ENCODE peak calls at places on chromosomes 13 and 19, in ten cellular contexts. One of them, this sample, is unnamed.

GRCh38 chr13:94917814-94918213 is 205.5 kb upstream of the SOX21 start:
- DNase-seq in SK-N-SH: no peak
- DNase-seq in HCT116: no peak
- DNase-seq in K562: no peak
- DNase-seq in H1: no peak
- DNase-seq in WTC11: peak; percentile 23
- DNase-seq in GM12878: no peak
- DNase-seq in HepG2: no peak
- DNase-seq in endothelial cell of umbilical vein: peak; percentile 1
- DNase-seq in A549: no peak
- DNase-seq in this sample: peak; percentile 5

GRCh38 chr19:15404097-15404779 is 14.6 kb downstream of the AKAP8L start:
- DNase-seq in GM12878: no peak
- DNase-seq in H1: no peak
- DNase-seq in HCT116: no peak
- DNase-seq in HepG2: no peak
- DNase-seq in A549: no peak
- DNase-seq in WTC11: no peak
- DNase-seq in K562: no peak
- DNase-seq in SK-N-SH: no peak
- DNase-seq in endothelial cell of umbilical vein: no peak
- DNase-seq in this sample: no peak

GRCh38 chr13:25930655-25931054 is 121.2 kb downstream of the SHISA2 start:
- DNase-seq in H1: no peak
- DNase-seq in HepG2: no peak
- DNase-seq in SK-N-SH: peak; percentile 41
- DNase-seq in A549: no peak
- DNase-seq in HCT116: no peak
- DNase-seq in endothelial cell of umbilical vein: no peak
- DNase-seq in K562: no peak
- DNase-seq in WTC11: no peak
- DNase-seq in GM12878: no peak
- DNase-seq in this sample: no peak

GRCh38 chr19:15124572-15125231 is 17.5 kb downstream of the SYDE1 start:
- DNase-seq in HepG2: peak; percentile 50
- DNase-seq in SK-N-SH: peak; percentile 88
- DNase-seq in HCT116: no peak
- DNase-seq in A549: no peak
- DNase-seq in endothelial cell of umbilical vein: no peak
- DNase-seq in H1: no peak
- DNase-seq in WTC11: no peak
- DNase-seq in K562: no peak
- DNase-seq in GM12878: no peak
- DNase-seq in this sample: peak; percentile 15

GRCh38 chr19:400976-401835 is 7.7 kb downstream of the C2CD4C start:
- DNase-seq in H1: peak; percentile 41
- DNase-seq in GM12878: no peak
- DNase-seq in SK-N-SH: no peak
- DNase-seq in WTC11: no peak
- DNase-seq in A549: no peak
- DNase-seq in HepG2: no peak
- DNase-seq in HCT116: no peak
- DNase-seq in K562: no peak
- DNase-seq in endothelial cell of umbilical vein: no peak
- DNase-seq in this sample: no peak

GRCh38 chr19:754530-754929 is 3.6 kb downstream of the MISP start:
- DNase-seq in HepG2: no peak
- DNase-seq in SK-N-SH: no peak
- DNase-seq in WTC11: no peak
- DNase-seq in H1: no peak
- DNase-seq in endothelial cell of umbilical vein: no peak
- DNase-seq in GM12878: no peak
- DNase-seq in A549: no peak
- DNase-seq in K562: no peak
- DNase-seq in HCT116: no peak
- DNase-seq in this sample: no peak

GRCh38 chr19:40803857-40804782 is 5.1 kb downstream of the EGLN2 start:
- DNase-seq in H1: no peak
- DNase-seq in K562: peak; percentile 63
- DNase-seq in WTC11: no peak
- DNase-seq in HCT116: no peak
- DNase-seq in HepG2: peak; percentile 52
- DNase-seq in SK-N-SH: no peak
- DNase-seq in A549: no peak
- DNase-seq in GM12878: peak; percentile 57
- DNase-seq in endothelial cell of umbilical vein: no peak
- DNase-seq in this sample: peak; percentile 34

GRCh38 chr13:52001120-52001731 is 10.0 kb downstream of the ATP7B start:
- DNase-seq in SK-N-SH: peak; percentile 64
- DNase-seq in GM12878: no peak
- DNase-seq in H1: no peak
- DNase-seq in endothelial cell of umbilical vein: peak; percentile 38
- DNase-seq in K562: peak; percentile 49
- DNase-seq in HCT116: peak; percentile 32
- DNase-seq in WTC11: no peak
- DNase-seq in HepG2: peak; percentile 59
- DNase-seq in A549: peak; percentile 46
- DNase-seq in this sample: peak; percentile 70

GRCh38 chr13:85974604-85975366 is 175.6 kb upstream of the SLITRK6 start:
- DNase-seq in HepG2: no peak
- DNase-seq in H1: no peak
- DNase-seq in A549: no peak
- DNase-seq in HCT116: no peak
- DNase-seq in K562: no peak
- DNase-seq in WTC11: no peak
- DNase-seq in GM12878: no peak
- DNase-seq in endothelial cell of umbilical vein: no peak
- DNase-seq in SK-N-SH: no peak
- DNase-seq in this sample: no peak

GRCh38 chr13:85969331-85969730 is 170.1 kb upstream of the SLITRK6 start:
- DNase-seq in GM12878: no peak
- DNase-seq in WTC11: no peak
- DNase-seq in HepG2: no peak
- DNase-seq in H1: no peak
- DNase-seq in K562: no peak
- DNase-seq in SK-N-SH: no peak
- DNase-seq in endothelial cell of umbilical vein: no peak
- DNase-seq in HCT116: no peak
- DNase-seq in A549: no peak
- DNase-seq in this sample: no peak

GRCh38 chr13:85970727-85971126 is 171.5 kb upstream of the SLITRK6 start:
- DNase-seq in SK-N-SH: no peak
- DNase-seq in HCT116: no peak
- DNase-seq in GM12878: no peak
- DNase-seq in HepG2: no peak
- DNase-seq in H1: no peak
- DNase-seq in K562: no peak
- DNase-seq in A549: no peak
- DNase-seq in WTC11: no peak
- DNase-seq in endothelial cell of umbilical vein: no peak
- DNase-seq in this sample: no peak
- TF ChIP-seq CTCF in SK-N-SH: peak; percentile 47
- TF ChIP-seq CTCF in HCT116: no peak
- TF ChIP-seq CTCF in GM12878: no peak
- TF ChIP-seq CTCF in HepG2: no peak
- TF ChIP-seq CTCF in H1: no peak
- TF ChIP-seq CTCF in K562: no peak
- TF ChIP-seq CTCF in A549: peak; percentile 8
- TF ChIP-seq CTCF in WTC11: no peak
- TF ChIP-seq CTCF in endothelial cell of umbilical vein: no peak
- TF ChIP-seq CTCF in this sample: no peak

DNA sequence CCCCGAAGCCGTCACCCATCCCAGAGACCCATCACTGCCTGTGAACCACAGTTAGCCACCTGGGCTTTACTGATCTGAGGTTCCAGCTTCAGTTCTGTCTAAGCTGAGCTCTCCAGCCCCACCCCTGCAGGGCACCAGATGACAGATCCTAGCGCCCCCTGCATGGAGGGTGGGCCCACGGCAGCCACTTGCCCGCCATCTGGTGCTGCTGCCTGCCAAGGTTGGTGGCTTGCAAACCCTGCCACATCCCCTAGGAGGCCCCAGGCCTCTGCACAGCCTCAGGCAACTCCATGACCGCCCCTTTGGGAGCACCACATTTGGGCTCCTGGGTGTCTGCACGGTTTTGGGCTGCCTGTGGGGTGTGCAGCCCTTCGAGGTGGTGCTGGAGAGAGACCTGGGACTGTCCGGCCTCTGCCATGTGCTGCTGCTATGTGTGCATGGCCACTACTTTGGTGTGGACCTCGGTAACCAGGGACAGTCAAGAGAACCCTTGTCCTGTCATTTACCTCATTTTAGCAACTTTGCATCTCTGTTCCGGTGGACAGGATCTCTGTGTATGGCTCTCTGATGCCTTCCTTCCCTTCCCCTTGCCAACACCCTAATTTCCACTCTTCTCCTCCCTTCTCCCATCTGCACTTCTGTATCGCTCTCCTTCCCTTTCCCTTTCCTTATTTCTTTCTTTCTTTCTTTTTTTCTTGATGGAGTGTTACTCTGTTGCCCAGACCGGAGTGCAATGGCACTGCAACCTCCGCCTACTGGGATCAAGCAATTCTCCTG is 17.4 kb upstream of the SDHAF1 start:
- DNase-seq in H1: peak; percentile 86
- DNase-seq in A549: peak; percentile 66
- DNase-seq in SK-N-SH: peak; percentile 59
- DNase-seq in K562: peak; percentile 53
- DNase-seq in GM12878: no peak
- DNase-seq in WTC11: peak; percentile 86
- DNase-seq in endothelial cell of umbilical vein: no peak
- DNase-seq in HCT116: peak; percentile 45
- DNase-seq in HepG2: peak; percentile 53
- DNase-seq in this sample: peak; percentile 65
- TF ChIP-seq MAX in H1: peak; percentile 68
- TF ChIP-seq MAX in A549: no peak
- TF ChIP-seq MAX in SK-N-SH: no peak
- TF ChIP-seq MAX in K562: peak; percentile 65
- TF ChIP-seq MAX in GM12878: no peak
- TF ChIP-seq MAX in WTC11: peak; percentile 21
- TF ChIP-seq MAX in endothelial cell of umbilical vein: no peak
- TF ChIP-seq MAX in HCT116: no peak
- TF ChIP-seq MAX in HepG2: no peak
- TF ChIP-seq MAX in this sample: no peak

GRCh38 chr13:20190481-20191310 is 2.0 kb downstream of the GJB2 start:
- DNase-seq in endothelial cell of umbilical vein: no peak
- DNase-seq in HCT116: no peak
- DNase-seq in GM12878: no peak
- DNase-seq in SK-N-SH: no peak
- DNase-seq in H1: no peak
- DNase-seq in A549: no peak
- DNase-seq in HepG2: no peak
- DNase-seq in K562: no peak
- DNase-seq in WTC11: no peak
- DNase-seq in this sample: no peak

GRCh38 chr13:20191902-20192469 is 752 bp downstream of the GJB2 start:
- DNase-seq in HepG2: no peak
- DNase-seq in WTC11: peak; percentile 53
- DNase-seq in endothelial cell of umbilical vein: no peak
- DNase-seq in H1: peak; percentile 65
- DNase-seq in A549: no peak
- DNase-seq in GM12878: no peak
- DNase-seq in HCT116: no peak
- DNase-seq in K562: no peak
- DNase-seq in SK-N-SH: no peak
- DNase-seq in this sample: peak; percentile 54

GRCh38 chr13:20191311-20191901 is 1.3 kb downstream of the GJB2 start:
- DNase-seq in K562: no peak
- DNase-seq in HCT116: no peak
- DNase-seq in A549: no peak
- DNase-seq in HepG2: no peak
- DNase-seq in SK-N-SH: no peak
- DNase-seq in endothelial cell of umbilical vein: no peak
- DNase-seq in GM12878: no peak
- DNase-seq in H1: peak; percentile 55
- DNase-seq in WTC11: no peak
- DNase-seq in this sample: no peak

GRCh38 chr13:20186771-20187170 is 6.0 kb downstream of the GJB2 start:
- DNase-seq in HepG2: no peak
- DNase-seq in GM12878: no peak
- DNase-seq in SK-N-SH: no peak
- DNase-seq in A549: no peak
- DNase-seq in H1: no peak
- DNase-seq in endothelial cell of umbilical vein: no peak
- DNase-seq in K562: no peak
- DNase-seq in HCT116: no peak
- DNase-seq in WTC11: no peak
- DNase-seq in this sample: no peak

DNA sequence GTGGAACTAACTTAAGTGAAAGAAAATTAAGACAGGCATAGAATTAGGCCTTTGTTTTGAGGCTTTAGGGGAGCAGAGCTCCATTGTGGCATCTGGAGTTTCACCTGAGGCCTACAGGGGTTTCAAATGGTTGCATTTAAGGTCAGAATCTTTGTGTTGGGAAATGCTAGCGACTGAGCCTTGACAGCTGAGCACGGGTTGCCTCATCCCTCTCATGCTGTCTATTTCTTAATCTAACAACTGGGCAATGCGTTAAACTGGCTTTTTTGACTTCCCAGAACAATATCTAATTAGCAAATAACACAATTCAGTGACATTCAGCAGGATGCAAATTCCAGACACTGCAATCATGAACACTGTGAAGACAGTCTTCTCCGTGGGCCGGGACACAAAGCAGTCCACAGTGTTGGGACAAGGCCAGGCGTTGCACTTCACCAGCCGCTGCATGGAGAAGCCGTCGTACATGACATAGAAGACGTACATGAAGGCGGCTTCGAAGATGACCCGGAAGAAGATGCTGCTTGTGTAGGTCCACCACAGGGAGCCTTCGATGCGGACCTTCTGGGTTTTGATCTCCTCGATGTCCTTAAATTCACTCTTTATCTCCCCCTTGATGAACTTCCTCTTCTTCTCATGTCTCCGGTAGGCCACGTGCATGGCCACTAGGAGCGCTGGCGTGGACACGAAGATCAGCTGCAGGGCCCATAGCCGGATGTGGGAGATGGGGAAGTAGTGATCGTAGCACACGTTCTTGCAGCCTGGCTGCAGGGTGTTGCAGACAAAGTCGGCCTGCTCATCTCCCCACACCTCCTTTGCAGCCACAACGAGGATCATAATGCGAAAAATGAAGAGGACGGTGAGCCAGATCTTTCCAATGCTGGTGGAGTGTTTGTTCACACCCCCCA is 3.8 kb downstream of the GJB2 start:
- DNase-seq in HepG2: no peak
- DNase-seq in HCT116: no peak
- DNase-seq in SK-N-SH: peak; percentile 41
- DNase-seq in A549: no peak
- DNase-seq in WTC11: peak; percentile 56
- DNase-seq in GM12878: no peak
- DNase-seq in H1: peak; percentile 56
- DNase-seq in K562: peak; percentile 48
- DNase-seq in endothelial cell of umbilical vein: no peak
- DNase-seq in this sample: peak; percentile 93
- TF ChIP-seq CTCF in HepG2: no peak
- TF ChIP-seq CTCF in HCT116: peak; percentile 38
- TF ChIP-seq CTCF in SK-N-SH: peak; percentile 44
- TF ChIP-seq CTCF in A549: no peak
- TF ChIP-seq CTCF in WTC11: peak; percentile 11
- TF ChIP-seq CTCF in GM12878: peak; percentile 42
- TF ChIP-seq CTCF in H1: peak; percentile 69
- TF ChIP-seq CTCF in K562: peak; percentile 69
- TF ChIP-seq CTCF in endothelial cell of umbilical vein: no peak
- TF ChIP-seq CTCF in this sample: peak; percentile 79

DNA sequence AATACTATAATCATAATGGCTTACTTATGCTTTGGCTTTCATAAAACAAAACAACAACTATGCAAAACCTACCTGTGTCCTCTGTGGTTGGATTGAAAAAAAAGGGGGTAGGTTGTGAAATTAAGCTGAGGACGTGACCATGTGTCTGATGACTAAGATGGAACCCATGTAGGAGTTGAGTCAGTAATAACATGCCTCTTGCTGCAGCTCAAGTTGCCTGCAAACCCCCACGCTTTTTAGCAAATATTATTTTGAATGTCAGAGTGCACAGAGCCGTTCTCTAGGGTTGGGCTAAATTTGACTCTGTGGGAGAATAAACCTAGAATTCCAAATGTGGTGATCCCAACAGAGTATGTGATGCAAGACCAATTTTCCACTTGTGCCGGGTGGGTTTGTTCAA is 209.3 kb downstream of the KCNRG start:
- DNase-seq in H1: no peak
- DNase-seq in HepG2: no peak
- DNase-seq in A549: no peak
- DNase-seq in GM12878: no peak
- DNase-seq in endothelial cell of umbilical vein: no peak
- DNase-seq in SK-N-SH: no peak
- DNase-seq in K562: no peak
- DNase-seq in WTC11: no peak
- DNase-seq in HCT116: no peak
- DNase-seq in this sample: peak; percentile 90
- TF ChIP-seq MAX in H1: no peak
- TF ChIP-seq MAX in HepG2: no peak
- TF ChIP-seq MAX in A549: no peak
- TF ChIP-seq MAX in GM12878: no peak
- TF ChIP-seq MAX in endothelial cell of umbilical vein: no peak
- TF ChIP-seq MAX in SK-N-SH: no peak
- TF ChIP-seq MAX in K562: no peak
- TF ChIP-seq MAX in WTC11: no peak
- TF ChIP-seq MAX in HCT116: no peak
- TF ChIP-seq MAX in this sample: peak; percentile 94

This sample was measured in NB4.